ENCODE peak calls at places on chromosomes 6 and 20, in four cellular contexts. O is SK-N-SH, Y is H1, E is K562. K is an unnamed sample.

GRCh38 chr20:62598761-62599194 is 43.5 kb upstream of the SLCO4A1 start:
- DNase-seq in O (no peak), Y (no peak), E (peak), K (no peak)

GRCh38 chr6:81128671-81129070 is 623.8 kb downstream of the TENT5A start:
- DNase-seq in O (no peak), Y (no peak), E (no peak), K (no peak)

GRCh38 chr6:144314003-144314485 is 28.9 kb downstream of the UTRN start:
- DNase-seq in O (no peak), Y (no peak), E (no peak), K (no peak)

GRCh38 chr20:3222635-3223600 is 13.6 kb downstream of the ITPA start:
- DNase-seq in O (no peak), Y (no peak), E (no peak), K (peak)

GRCh38 chr20:38092260-38092857 is 58.8 kb downstream of the RPRD1B start:
- DNase-seq in O (no peak), Y (no peak), E (no peak), K (no peak)

GRCh38 chr6:15715060-15715459 is 52.2 kb upstream of the DTNBP1 start:
- DNase-seq in O (no peak), Y (no peak), E (no peak), K (no peak)

GRCh38 chr6:4280721-4281120 is 145.3 kb upstream of the ECI2 start:
- DNase-seq in O (no peak), Y (no peak), E (no peak), K (no peak)

GRCh38 chr6:48471326-48471725 is 360.3 kb upstream of the PTCHD4 start:
- DNase-seq in O (no peak), Y (no peak), E (no peak), K (no peak)

GRCh38 chr6:106056738-106057390 is 29.3 kb upstream of the PRDM1 start:
- DNase-seq in O (no peak), Y (no peak), E (no peak), K (no peak)

GRCh38 chr6:149235130-149235561 is 82.4 kb upstream of the TAB2 start:
- DNase-seq in O (no peak), Y (no peak), E (no peak), K (no peak)

GRCh38 chr6:88171312-88171711 is 5.2 kb upstream of the CNR1 start:
- DNase-seq in O (no peak), Y (no peak), E (no peak), K (no peak)

GRCh38 chr6:33566182-33567084 is 13.6 kb downstream of the BAK1 start:
- DNase-seq in O (no peak), Y (no peak), E (peak), K (no peak)

GRCh38 chr20:60272790-60273189 is 314.6 kb downstream of the CDH26 start:
- DNase-seq in O (no peak), Y (no peak), E (no peak), K (no peak)

GRCh38 chr6:135008072-135008940 is 46.3 kb downstream of the HBS1L start:
- DNase-seq in O (no peak), Y (no peak), E (no peak), K (no peak)

GRCh38 chr6:123085403-123085802 is 89.4 kb downstream of the CLVS2 start:
- DNase-seq in O (peak), Y (no peak), E (no peak), K (no peak)

GRCh38 chr6:156437084-156437879 is 339.9 kb upstream of the ARID1B start:
- DNase-seq in O (no peak), Y (no peak), E (no peak), K (no peak)

GRCh38 chr20:38172344-38172743 is 7.3 kb upstream of the TGM2 start:
- DNase-seq in O (no peak), Y (no peak), E (no peak), K (no peak)

GRCh38 chr20:51420111-51420510 is 122.4 kb downstream of the NFATC2 start:
- DNase-seq in O (no peak), Y (no peak), E (no peak), K (no peak)

GRCh38 chr20:57180954-57181353 is 85.5 kb downstream of the BMP7 start:
- DNase-seq in O (no peak), Y (no peak), E (no peak), K (no peak)

GRCh38 chr6:118476554-118476953 is 71.5 kb upstream of the PLN start:
- DNase-seq in O (no peak), Y (no peak), E (no peak), K (no peak)

GRCh38 chr6:151240036-151240685 is 394 bp downstream of the AKAP12 start:
- DNase-seq in O (peak), Y (peak), E (peak), K (peak)

GRCh38 chr6:42781546-42781810 is 374 bp upstream of the BICRAL start:
- DNase-seq in O (peak), Y (no peak), E (peak), K (no peak)

GRCh38 chr6:105164418-105164817 is 15.4 kb downstream of the POPDC3 start:
- DNase-seq in O (peak), Y (no peak), E (no peak), K (no peak)

GRCh38 chr6:26432622-26433021 is 7.7 kb upstream of the BTN3A3 start:
- DNase-seq in O (no peak), Y (no peak), E (no peak), K (no peak)

GRCh38 chr20:25858495-25859425 is 162.1 kb upstream of the ZNF337 start:
- DNase-seq in O (no peak), Y (no peak), E (no peak), K (no peak)

GRCh38 chr6:126268087-126268486 is 71.8 kb upstream of the CENPW start:
- DNase-seq in O (peak), Y (no peak), E (no peak), K (peak)

GRCh38 chr6:107599043-107599442 is 109.1 kb downstream of the SOBP start:
- DNase-seq in O (no peak), Y (no peak), E (no peak), K (no peak)

GRCh38 chr6:85470023-85470410 is 20.1 kb downstream of the NT5E start:
- DNase-seq in O (no peak), Y (no peak), E (no peak), K (no peak)

GRCh38 chr20:6714202-6714800 is 53.2 kb upstream of the BMP2 start:
- DNase-seq in O (no peak), Y (no peak), E (no peak), K (no peak)

GRCh38 chr6:147869223-147869600 is 360.7 kb downstream of the SAMD5 start:
- DNase-seq in O (no peak), Y (no peak), E (no peak), K (no peak)

GRCh38 chr6:75206338-75207210 is 721 bp upstream of the COL12A1 start:
- DNase-seq in O (peak), Y (peak), E (no peak), K (no peak)

GRCh38 chr20:11305406-11305805 is 612.3 kb upstream of the BTBD3 start:
- DNase-seq in O (no peak), Y (no peak), E (no peak), K (no peak)

GRCh38 chr6:41939091-41939847 is 2.3 kb downstream of the CCND3 start:
- DNase-seq in O (no peak), Y (peak), E (peak), K (no peak)

GRCh38 chr6:100695445-100695844 is 185.7 kb downstream of the ASCC3 start:
- DNase-seq in O (no peak), Y (no peak), E (no peak), K (no peak)

GRCh38 chr20:50267041-50267865 is 76.6 kb downstream of the CEBPB start:
- DNase-seq in O (no peak), Y (peak), E (peak), K (no peak)

GRCh38 chr6:53541900-53542299 is 3.0 kb downstream of the GCLC start:
- DNase-seq in O (no peak), Y (no peak), E (no peak), K (no peak)

GRCh38 chr6:156028310-156029131 is 572.9 kb upstream of the NOX3 start:
- DNase-seq in O (peak), Y (no peak), E (no peak), K (no peak)

GRCh38 chr6:160887616-160888015 is 104.0 kb upstream of the MAP3K4 start:
- DNase-seq in O (no peak), Y (no peak), E (no peak), K (no peak)

GRCh38 chr6:45504947-45505346 is 127.2 kb upstream of the SUPT3H start:
- DNase-seq in O (no peak), Y (peak), E (no peak), K (no peak)

DNA sequence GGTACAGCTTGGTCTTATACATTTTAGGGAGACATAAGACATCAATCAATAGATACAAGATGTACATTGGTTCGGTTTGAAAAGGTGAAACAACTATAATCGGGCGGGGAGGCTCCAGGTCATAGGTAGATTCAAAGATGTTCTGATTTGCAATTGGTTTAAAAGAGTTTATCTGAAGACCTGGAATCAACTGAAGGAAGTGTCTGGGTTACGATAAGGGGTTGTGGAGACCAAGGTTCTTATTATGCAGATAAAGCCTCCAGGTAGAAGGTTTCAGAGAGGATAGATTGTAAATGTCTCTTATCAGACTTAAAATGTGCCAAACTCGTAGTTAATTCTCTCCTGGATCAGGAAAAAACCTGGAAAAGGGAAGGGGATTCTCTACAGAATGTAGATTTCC is 5.9 kb upstream of the SERPINB6 start:
- DNase-seq in O (no peak), Y (no peak), E (no peak), K (no peak)
- TF ChIP-seq POLR2AphosphoS5 in O (no peak), Y (no peak), E (no peak), K (no peak)

GRCh38 chr6:14380421-14380820 is 262.8 kb downstream of the CD83 start:
- DNase-seq in O (no peak), Y (peak), E (no peak), K (no peak)

GRCh38 chr6:14383393-14384174 is 266.0 kb downstream of the CD83 start:
- DNase-seq in O (no peak), Y (no peak), E (no peak), K (no peak)

GRCh38 chr6:14384175-14384949 is 266.8 kb downstream of the CD83 start:
- DNase-seq in O (no peak), Y (no peak), E (no peak), K (no peak)

GRCh38 chr6:14381225-14381887 is 263.8 kb downstream of the CD83 start:
- DNase-seq in O (no peak), Y (peak), E (no peak), K (no peak)

DNA sequence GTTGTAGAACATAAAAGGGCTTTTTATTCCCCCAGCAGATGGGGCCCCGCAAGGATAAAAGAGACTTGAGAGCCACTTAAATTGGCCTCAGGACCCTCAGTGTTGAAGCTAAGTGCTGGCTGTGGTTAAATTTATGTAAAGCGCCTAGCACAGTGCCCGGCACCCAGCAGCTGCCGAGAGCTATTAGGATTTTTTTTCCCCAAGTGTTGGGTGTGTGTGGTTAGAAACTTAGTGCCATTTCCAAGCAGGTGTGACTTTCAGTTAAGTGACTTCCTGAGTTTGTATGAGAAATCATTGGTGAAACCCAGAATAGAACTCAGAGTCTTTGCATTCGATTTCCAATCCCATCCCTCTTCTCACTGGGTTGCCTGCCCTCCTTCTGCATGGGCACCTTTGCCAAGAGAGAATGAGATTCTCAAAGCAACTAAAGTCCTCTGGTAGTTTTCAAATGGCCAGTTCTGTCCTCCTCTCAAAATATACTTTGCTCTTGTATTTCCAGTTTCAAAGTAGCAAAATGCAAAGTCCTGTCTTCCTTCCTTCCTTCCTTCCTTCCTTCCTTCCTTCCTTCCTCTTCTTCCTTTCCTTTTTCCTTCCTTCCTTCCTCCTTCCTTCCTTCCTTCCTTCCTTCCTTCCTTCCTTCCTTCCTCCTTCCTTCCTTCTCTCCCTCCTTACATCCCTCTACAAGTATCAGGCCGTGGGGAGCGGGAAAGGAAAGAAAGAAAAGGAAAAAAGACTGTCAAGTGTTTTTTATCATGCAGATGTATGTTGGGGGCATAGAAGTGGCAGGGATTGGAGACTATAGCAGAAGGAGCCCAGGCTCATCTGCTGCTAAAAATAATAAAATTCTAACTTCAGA is 265.0 kb downstream of the CD83 start:
- DNase-seq in O (no peak), Y (no peak), E (no peak), K (no peak)
- TF ChIP-seq TAF1 in O (no peak), Y (no peak), E (no peak), K (no peak)

DNA sequence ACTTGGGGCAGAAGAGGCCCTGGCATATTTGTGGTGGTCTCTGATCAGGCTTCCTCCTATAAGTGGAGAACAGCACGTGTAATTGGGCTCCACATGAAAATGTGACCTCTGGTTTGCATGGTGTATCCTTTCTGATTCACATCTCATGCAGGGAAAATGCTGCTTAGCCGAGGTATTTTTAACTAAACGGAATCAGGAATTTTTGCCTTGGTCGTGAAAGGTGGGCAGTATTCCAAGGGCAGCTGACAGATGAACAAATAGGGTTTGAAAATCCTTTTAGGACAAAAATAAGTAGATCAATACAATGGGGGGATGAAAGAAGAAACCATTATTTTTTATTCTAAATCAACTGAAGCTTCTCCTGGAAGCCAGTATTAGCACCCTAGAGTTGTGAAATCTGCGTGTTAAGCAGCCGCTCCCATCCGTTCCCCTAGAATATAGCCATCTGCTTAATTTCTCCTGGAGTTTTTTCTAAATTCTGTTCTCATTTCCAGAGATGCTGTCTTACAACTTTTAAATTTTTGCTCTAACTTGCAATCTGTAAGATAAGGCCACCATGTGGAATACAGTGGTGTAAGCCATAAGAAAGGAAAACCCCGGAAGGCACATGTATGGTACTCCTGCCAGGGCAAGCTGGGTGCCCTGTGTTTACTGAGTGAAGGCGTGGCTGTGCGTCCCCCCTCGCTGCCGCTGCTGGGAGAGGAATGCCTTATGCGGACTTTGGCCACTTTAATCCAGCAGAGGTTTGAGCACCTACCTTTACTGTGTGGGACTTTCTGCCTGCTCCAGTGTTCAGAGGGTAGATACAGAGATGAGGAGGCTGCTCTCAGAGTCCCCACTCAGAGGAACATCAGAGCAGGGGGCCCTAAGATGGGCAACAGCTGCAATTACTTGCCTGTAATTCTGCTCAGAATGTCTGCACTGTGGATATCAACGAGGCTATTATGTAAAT is 52.4 kb downstream of the SYNJ2 start:
- DNase-seq in O (no peak), Y (no peak), E (no peak), K (no peak)
- TF ChIP-seq POLR2AphosphoS5 in O (no peak), Y (no peak), E (no peak), K (no peak)

GRCh38 chr20:15011631-15012030 is 674.2 kb upstream of the FLRT3 start:
- DNase-seq in O (peak), Y (no peak), E (no peak), K (no peak)
- TF ChIP-seq TAF1 in O (no peak), Y (no peak), E (no peak), K (no peak)